ENCODE peak calls at places on chromosomes 3 and 15, in five cellular contexts. G is heart left ventricle, Y is ovary, P is Peyer's patch, X is NB4. O is an unnamed sample.
A peak's percentile ranks its signal among the peaks of the same experiment; 100 is the strongest.

GRCh38 chr15:58840048-58840447 is 68.9 kb downstream of the MINDY2 start:
- DNase-seq in G (no peak), Y (no peak), P (no peak), X (no peak), O (no peak)

GRCh38 chr15:66452971-66453580 is 44.5 kb downstream of the SNAPC5 start:
- DNase-seq in G (no peak), Y (peak; percentile 31), P (no peak), X (peak; percentile 35), O (peak; percentile 18)

GRCh38 chr3:179063945-179064560 is 7.6 kb downstream of the ZMAT3 start:
- DNase-seq in G (no peak), Y (no peak), P (no peak), X (no peak), O (no peak)

GRCh38 chr3:174397848-174398247 is 461.3 kb upstream of the NAALADL2 start:
- DNase-seq in G (no peak), Y (no peak), P (no peak), X (peak; percentile 34), O (no peak)

GRCh38 chr3:190131329-190131728 is 10.6 kb upstream of the P3H2 start:
- DNase-seq in G (no peak), Y (no peak), P (no peak), X (no peak), O (no peak)

GRCh38 chr3:46162975-46163550 is 45.0 kb downstream of the CCR1 start:
- DNase-seq in G (no peak), Y (no peak), P (no peak), X (no peak), O (no peak)

GRCh38 chr3:160583451-160583850 is 18.1 kb upstream of the KPNA4 start:
- DNase-seq in G (no peak), Y (no peak), P (no peak), X (no peak), O (no peak)

GRCh38 chr15:81504170-81504905 is 130.3 kb upstream of the TMC3 start:
- DNase-seq in G (no peak), Y (no peak), P (no peak), X (no peak), O (no peak)

GRCh38 chr3:138945646-138946553 is 1.0 kb downstream of the FOXL2 start:
- DNase-seq in G (no peak), Y (peak; percentile 64), P (no peak), X (peak; percentile 80), O (peak; percentile 18)

GRCh38 chr15:64122936-64123351 is 27.2 kb downstream of the SNX1 start:
- DNase-seq in G (no peak), Y (no peak), P (no peak), X (no peak), O (no peak)

GRCh38 chr3:169952045-169952444 is 14.6 kb upstream of the SEC62 start:
- DNase-seq in G (no peak), Y (no peak), P (no peak), X (peak; percentile 71), O (no peak)

GRCh38 chr3:149330609-149331008 is 2.8 kb downstream of the TM4SF18 start:
- DNase-seq in G (no peak), Y (no peak), P (no peak), X (no peak), O (no peak)

GRCh38 chr3:12994357-12994606 is 78.9 kb downstream of the IQSEC1 start:
- DNase-seq in G (peak; percentile 71), Y (peak; percentile 58), P (peak; percentile 75), X (no peak), O (peak; percentile 57)

GRCh38 chr15:40103124-40103858 is 5.4 kb downstream of the BMF start:
- DNase-seq in G (peak; percentile 83), Y (peak; percentile 85), P (peak; percentile 91), X (no peak), O (peak; percentile 89)

GRCh38 chr3:113150253-113150652 is 61.1 kb upstream of the BOC start:
- DNase-seq in G (no peak), Y (no peak), P (no peak), X (no peak), O (no peak)

GRCh38 chr3:117548600-117548999 is 839.0 kb downstream of the TUSC7 start:
- DNase-seq in G (no peak), Y (no peak), P (no peak), X (no peak), O (no peak)

GRCh38 chr3:42175841-42176240 is 84.7 kb downstream of the TRAK1 start:
- DNase-seq in G (no peak), Y (no peak), P (no peak), X (no peak), O (no peak)

GRCh38 chr3:163785693-163786092 is 1292.6 kb downstream of the SI start:
- DNase-seq in G (no peak), Y (no peak), P (no peak), X (peak; percentile 16), O (peak; percentile 37)

GRCh38 chr15:42891569-42891968 is 29.0 kb downstream of the TTBK2 start:
- DNase-seq in G (no peak), Y (no peak), P (no peak), X (no peak), O (no peak)

GRCh38 chr15:29569533-29570092 is 252.7 kb downstream of the TJP1 start:
- DNase-seq in G (no peak), Y (no peak), P (no peak), X (no peak), O (peak; percentile 28)

GRCh38 chr15:29573197-29573838 is 248.9 kb downstream of the TJP1 start:
- DNase-seq in G (no peak), Y (no peak), P (no peak), X (no peak), O (no peak)

GRCh38 chr15:29570931-29571727 is 251.1 kb downstream of the TJP1 start:
- DNase-seq in G (no peak), Y (no peak), P (no peak), X (no peak), O (peak; percentile 64)

GRCh38 chr15:29570121-29570930 is 251.9 kb downstream of the TJP1 start:
- DNase-seq in G (no peak), Y (no peak), P (no peak), X (no peak), O (no peak)

GRCh38 chr15:29571728-29572454 is 250.4 kb downstream of the TJP1 start:
- DNase-seq in G (no peak), Y (no peak), P (no peak), X (no peak), O (peak; percentile 53)
- H3K4me3 ChIP-seq in G (no peak overlapping the region), Y (no peak overlapping the region), P (peak overlapping the region; percentile 62), X (no peak overlapping the region), O (no peak overlapping the region)

DNA sequence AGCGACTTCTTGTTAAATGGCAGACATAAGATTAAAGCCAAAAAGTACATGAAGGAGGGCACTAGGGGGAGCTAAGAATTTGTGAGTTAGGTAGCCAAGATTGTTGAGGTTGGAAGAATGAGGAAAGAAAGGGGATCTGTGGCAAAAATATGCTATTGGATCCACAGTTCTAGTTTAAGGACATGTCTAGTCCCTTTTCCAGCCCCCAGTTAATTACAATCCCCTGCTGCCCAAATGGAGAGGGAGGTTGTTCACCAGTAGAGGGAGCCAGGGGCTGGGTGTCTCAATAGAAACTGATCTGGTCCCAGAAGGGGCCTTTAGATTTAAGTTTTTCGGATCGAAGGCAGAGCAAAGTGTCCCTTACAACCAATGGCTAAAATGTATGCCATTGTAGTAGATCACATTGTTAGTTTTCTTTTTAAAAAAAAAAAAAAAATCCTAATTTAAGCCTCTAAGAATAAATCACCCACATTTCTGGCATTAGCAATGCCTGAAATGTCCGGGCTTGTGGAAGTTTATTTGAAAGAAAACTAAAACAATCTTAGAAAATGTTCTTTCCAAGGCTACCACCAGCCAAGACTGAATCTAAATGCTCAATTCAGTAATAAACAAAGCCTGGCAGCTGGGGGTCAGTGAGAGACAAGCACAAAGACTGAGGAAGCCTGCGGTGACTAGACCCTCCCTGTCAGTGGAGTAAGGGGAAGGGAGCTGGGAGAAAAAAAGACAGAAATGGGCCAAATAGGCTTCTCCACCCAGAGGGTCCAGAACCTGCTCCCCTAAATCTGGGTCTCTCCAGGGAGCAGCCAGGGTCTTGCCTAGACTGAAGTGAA is 7.1 kb downstream of the COL8A1 start:
- DNase-seq in G (no peak), Y (peak; percentile 31), P (no peak), X (peak; percentile 28), O (peak; percentile 30)
- TF ChIP-seq POLR2A in G (no peak), Y (no peak), P (no peak), X (no peak), O (no peak)

DNA sequence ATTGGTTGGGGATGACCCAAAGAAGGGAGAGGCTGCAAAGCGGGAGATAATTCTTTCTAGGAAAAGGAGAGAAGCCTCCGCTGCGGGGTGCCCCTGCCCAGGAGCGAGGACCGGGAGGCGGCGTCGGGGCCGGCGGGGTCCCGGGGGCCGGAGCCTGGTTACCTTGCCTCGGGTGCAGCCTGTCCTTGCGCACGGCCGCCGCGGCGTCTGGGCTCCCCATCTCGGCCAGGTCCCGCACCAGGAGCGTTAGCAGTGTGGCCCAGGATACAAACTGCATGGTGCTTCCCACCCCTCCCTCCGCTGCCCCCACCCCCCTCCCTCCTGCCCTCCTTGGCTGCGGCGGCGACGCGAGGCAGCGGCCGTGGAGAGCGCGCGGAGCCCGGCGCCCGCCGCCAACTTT is 419 bp downstream of the ADAMTS9 start:
- DNase-seq in G (peak; percentile 23), Y (peak; percentile 35), P (no peak), X (no peak), O (no peak)
- H3K4me3 ChIP-seq in G (peak overlapping the region; percentile 74), Y (peak overlapping the region; percentile 72), P (peak overlapping the region; percentile 68), X (no peak overlapping the region), O (peak overlapping the region; percentile 69)

GRCh38 chr3:125990253-125990970 is 21.4 kb downstream of the ROPN1B start:
- DNase-seq in G (peak; percentile 89), Y (peak; percentile 91), P (peak; percentile 90), X (no peak), O (peak; percentile 95)
- TF ChIP-seq POLR2A in G (peak; percentile 48), Y (peak; percentile 26), P (no peak), X (no peak), O (no peak)

DNA sequence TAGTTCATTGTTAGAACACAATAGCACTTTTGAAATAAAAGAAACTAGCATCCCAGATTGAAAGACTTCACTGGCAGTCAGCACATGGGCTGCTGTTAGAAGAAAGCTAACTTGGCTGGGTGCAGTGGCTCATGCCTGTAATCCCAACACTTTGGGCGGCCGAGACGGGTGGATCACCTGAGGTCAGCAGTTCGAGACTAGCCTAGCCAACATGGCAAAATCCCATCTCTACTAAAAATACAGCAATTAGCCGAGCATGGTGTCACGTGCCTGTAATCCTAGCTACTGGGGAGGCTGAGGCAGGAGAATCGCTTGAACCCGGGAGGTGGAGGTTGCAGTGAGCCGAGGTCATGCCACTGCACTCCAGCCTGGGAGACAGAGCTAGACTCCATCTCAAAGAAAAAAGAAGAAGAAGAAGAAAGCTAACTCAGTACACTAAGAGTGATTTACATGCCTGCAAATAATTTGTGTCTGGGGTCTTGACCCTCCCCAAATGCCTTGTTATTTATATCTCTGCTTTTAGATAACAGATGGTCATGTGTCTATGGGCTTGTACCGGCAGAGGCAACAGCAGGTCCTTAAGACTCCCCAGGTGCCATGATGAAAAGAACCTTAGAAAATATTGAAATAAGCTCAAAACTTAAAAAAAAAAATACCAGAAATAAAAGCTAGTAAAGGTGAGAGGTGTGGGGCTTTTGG is 9.7 kb downstream of the TPM1 start:
- DNase-seq in G (no peak), Y (no peak), P (no peak), X (no peak), O (no peak)
- H3K4me3 ChIP-seq in G (peak overlapping the region; percentile 16), Y (no peak overlapping the region), P (peak overlapping the region; percentile 21), X (no peak overlapping the region), O (no peak overlapping the region)

O was measured in testis.